ENCODE peak calls at places on chromosomes 11 and 22, in ten cellular contexts. D is NCI-H187 treated with DMSO at 0.1 percent for 48 hours; W is activated CD4-positive, alpha-beta T cell treated with anti-CD3 and anti-CD28 coated beads for 4 hours; P is thyroid gland; U is fibroblast of mammary gland; X is amygdala; E is substantia nigra; J is activated naive CD4-positive, alpha-beta T cell treated with anti-CD3 and anti-CD28 coated beads, Interleukin-2, amount 50 U/mL, for 16 hours; V is germinal center; Q is hypothalamus. C is an unnamed sample.

GRCh38 chr11:45275823-45276222 is 10.3 kb downstream of the SYT13 start:
- DNase-seq in D (no peak), W (no peak), P (no peak), U (peak), X (no peak), E (no peak), J (no peak), V (no peak), Q (no peak), C (peak)

GRCh38 chr11:78417175-78417887 is at the start of gene GAB2:
- DNase-seq in D (no peak), W (peak), P (peak), U (no peak), X (no peak), E (no peak), J (peak), V (peak), Q (no peak), C (no peak)

GRCh38 chr22:47221840-47222615 is 459.6 kb downstream of the TBC1D22A start:
- DNase-seq in D (no peak), W (no peak), P (no peak), U (no peak), X (no peak), E (no peak), J (no peak), V (no peak), Q (no peak), C (no peak)

GRCh38 chr11:10233581-10233980 is 60.4 kb downstream of the SBF2 start:
- DNase-seq in D (no peak), W (no peak), P (no peak), U (peak), X (no peak), E (no peak), J (no peak), V (no peak), Q (no peak), C (peak)

GRCh38 chr22:23113067-23113846 is 28.5 kb downstream of the RSPH14 start:
- DNase-seq in D (no peak), W (no peak), P (no peak), U (peak), X (peak), E (peak), J (no peak), V (no peak), Q (peak), C (peak)

GRCh38 chr11:6258571-6258998 is 1.1 kb upstream of the CCKBR start:
- DNase-seq in D (no peak), W (peak), P (no peak), U (no peak), X (no peak), E (no peak), J (no peak), V (no peak), Q (no peak), C (no peak)

GRCh38 chr11:18700375-18700774 is 1.8 kb downstream of the TMEM86A start:
- DNase-seq in D (no peak), W (no peak), P (no peak), U (no peak), X (no peak), E (no peak), J (no peak), V (no peak), Q (no peak), C (peak)

GRCh38 chr22:38832005-38832978 is 11.5 kb downstream of the NPTXR start:
- DNase-seq in D (no peak), W (no peak), P (no peak), U (no peak), X (peak), E (no peak), J (no peak), V (no peak), Q (peak), C (no peak)

GRCh38 chr11:96156379-96156722 is 186.6 kb downstream of the MAML2 start:
- DNase-seq in D (no peak), W (no peak), P (peak), U (no peak), X (no peak), E (no peak), J (no peak), V (no peak), Q (no peak), C (no peak)

GRCh38 chr22:22940961-22941605 is 53.5 kb downstream of the IGLL5 start:
- DNase-seq in D (no peak), W (no peak), P (no peak), U (no peak), X (no peak), E (no peak), J (no peak), V (no peak), Q (no peak), C (no peak)

GRCh38 chr11:86980397-86980796 is 25.2 kb upstream of the FZD4 start:
- DNase-seq in D (no peak), W (no peak), P (no peak), U (no peak), X (no peak), E (no peak), J (no peak), V (no peak), Q (no peak), C (no peak)

GRCh38 chr11:118625976-118626375 is 18.6 kb downstream of the PHLDB1 start:
- DNase-seq in D (no peak), W (no peak), P (no peak), U (no peak), X (no peak), E (no peak), J (no peak), V (no peak), Q (no peak), C (no peak)

GRCh38 chr22:50529416-50530279 is at the start of gene TYMP:
- DNase-seq in D (no peak), W (peak), P (peak), U (no peak), X (no peak), E (no peak), J (peak), V (peak), Q (no peak), C (no peak)

GRCh38 chr11:59025097-59025496 is 61.0 kb upstream of the GLYATL1B start:
- DNase-seq in D (no peak), W (no peak), P (no peak), U (no peak), X (no peak), E (no peak), J (no peak), V (no peak), Q (no peak), C (no peak)

GRCh38 chr22:23911318-23911980 is 17.3 kb downstream of the MIF start:
- DNase-seq in D (no peak), W (no peak), P (no peak), U (no peak), X (no peak), E (no peak), J (no peak), V (no peak), Q (no peak), C (no peak)

GRCh38 chr22:22094921-22095320 is 112.3 kb upstream of the TOP3B start:
- DNase-seq in D (no peak), W (no peak), P (no peak), U (no peak), X (no peak), E (no peak), J (no peak), V (no peak), Q (no peak), C (no peak)

GRCh38 chr11:10777393-10777793 is 26.3 kb downstream of the CTR9 start:
- DNase-seq in D (no peak), W (no peak), P (no peak), U (no peak), X (no peak), E (no peak), J (no peak), V (no peak), Q (no peak), C (no peak)

GRCh38 chr22:28231423-28231822 is 312.4 kb upstream of the PITPNB start:
- DNase-seq in D (no peak), W (no peak), P (peak), U (peak), X (no peak), E (no peak), J (no peak), V (no peak), Q (no peak), C (no peak)

C was measured in RPMI7951.